ENCODE peak calls at places on chromosomes 4 and X, in eight cellular contexts. X, K, W, G, N, C, Z and U are unnamed samples.

GRCh38 chr4:121875663-121876062 is 5.4 kb upstream of the BBS7 start:
- DNase-seq in G (no peak), W (no peak), N (no peak), Z (no peak), X (no peak), C (no peak), K (no peak), U (no peak)

GRCh38 chrX:1164322-1165288 is 47.8 kb downstream of the CRLF2 start:
- DNase-seq in K (no peak), G (no peak), W (no peak), N (no peak), Z (no peak), X (no peak), C (no peak), U (no peak)

GRCh38 chr4:158810487-158811215 is 41.8 kb downstream of the FNIP2 start:
- DNase-seq in C (no peak), G (no peak), W (peak), N (peak), K (no peak), X (peak), Z (no peak), U (no peak)

GRCh38 chrX:131626681-131627296 is 82.9 kb downstream of the OR13H1 start:
- DNase-seq in K (no peak), W (no peak), Z (no peak), X (no peak), G (no peak), N (no peak), C (no peak), U (no peak)

GRCh38 chrX:24341795-24342194 is 18.6 kb upstream of the SUPT20HL1 start:
- DNase-seq in K (no peak), Z (no peak), X (peak), W (no peak), C (no peak), N (peak), G (no peak), U (no peak)

GRCh38 chr4:23614284-23614892 is 275.5 kb downstream of the PPARGC1A start:
- DNase-seq in W (no peak), X (peak), Z (no peak), G (no peak), K (peak), N (no peak), C (no peak), U (no peak)

GRCh38 chrX:149757206-149758067 is 16.4 kb upstream of the HSFX1 start:
- DNase-seq in X (no peak), C (no peak), W (no peak), G (no peak), K (no peak), N (no peak), Z (no peak), U (no peak)

GRCh38 chr4:26736621-26737020 is 124.0 kb upstream of the STIM2 start:
- DNase-seq in C (no peak), X (no peak), K (no peak), Z (no peak), G (no peak), W (no peak), N (peak), U (no peak)

GRCh38 chr4:125085-125820 is 952 bp downstream of the ZNF718 start:
- DNase-seq in N (no peak), X (peak), W (no peak), C (peak), G (no peak), K (peak), Z (no peak), U (peak)

GRCh38 chr4:71229477-71230257 is 109.2 kb upstream of the SLC4A4 start:
- DNase-seq in X (peak), K (no peak), G (no peak), Z (no peak), W (no peak), C (peak), N (peak), U (no peak)

GRCh38 chr4:182582245-182582644 is 334.9 kb downstream of the DCTD start:
- DNase-seq in G (no peak), Z (no peak), C (no peak), N (no peak), X (no peak), K (no peak), W (no peak), U (no peak)

GRCh38 chrX:40006025-40007017 is 91.4 kb downstream of the BCOR start:
- DNase-seq in W (peak), C (no peak), K (peak), G (peak), Z (no peak), X (no peak), N (no peak), U (no peak)

GRCh38 chr4:68581382-68582338 is 5.5 kb upstream of the UGT2B17 start:
- DNase-seq in W (no peak), N (no peak), K (no peak), C (no peak), Z (no peak), X (no peak), G (no peak), U (no peak)

GRCh38 chr4:124432500-124432899 is 280.0 kb downstream of the ANKRD50 start:
- DNase-seq in C (no peak), G (no peak), X (no peak), Z (no peak), N (peak), W (no peak), K (no peak), U (no peak)

GRCh38 chrX:75038925-75039324 is 113.7 kb upstream of the NEXMIF start:
- DNase-seq in W (no peak), N (peak), C (no peak), K (no peak), X (peak), G (no peak), Z (no peak), U (no peak)

GRCh38 chr4:17111959-17112659 is 213.7 kb upstream of the LDB2 start:
- DNase-seq in K (no peak), X (no peak), W (no peak), N (peak), G (no peak), Z (no peak), C (peak), U (no peak)

GRCh38 chr4:87007345-87008181 is 72.8 kb downstream of the AFF1 start:
- DNase-seq in W (peak), N (peak), Z (no peak), K (peak), C (peak), X (peak), G (peak), U (peak)

GRCh38 chrX:9379697-9380551 is 84.9 kb upstream of the TBL1X start:
- DNase-seq in W (no peak), Z (no peak), C (no peak), K (peak), X (no peak), N (peak), G (no peak), U (no peak)

GRCh38 chr4:182931691-182932297 is 14.6 kb upstream of the DCTD start:
- DNase-seq in N (no peak), C (no peak), G (no peak), Z (no peak), K (no peak), W (no peak), X (no peak), U (no peak)